ENCODE peak calls at places on chromosomes 1 and 21, in five cellular contexts. D is adrenal gland, Y is brain microvascular endothelial cell, C is keratinocyte, K is A673. U is an unnamed sample.

GRCh38 chr1:150550222-150551048 is 1.2 kb downstream of the ADAMTSL4 start:
- DNase-seq in D (no peak), Y (no peak), C (no peak), K (no peak), U (no peak)

GRCh38 chr1:179709841-179710329 is 33.2 kb upstream of the FAM163A start:
- DNase-seq in D (peak), Y (peak), C (no peak), K (peak), U (no peak)

GRCh38 chr1:235073331-235073967 is 55.2 kb downstream of the TOMM20 start:
- DNase-seq in D (no peak), Y (no peak), C (peak), K (no peak), U (peak)

GRCh38 chr1:237562247-237562823 is 328.4 kb downstream of the ZP4 start:
- DNase-seq in D (no peak), Y (peak), C (peak), K (peak), U (peak)

GRCh38 chr1:234737915-234738314 is 127.9 kb upstream of the IRF2BP2 start:
- DNase-seq in D (no peak), Y (no peak), C (no peak), K (peak), U (no peak)

GRCh38 chr1:66253330-66253921 is 280.5 kb upstream of the SGIP1 start:
- DNase-seq in D (peak), Y (peak), C (no peak), K (peak), U (no peak)

GRCh38 chr1:201346337-201346939 is 31.0 kb downstream of the TNNT2 start:
- DNase-seq in D (peak), Y (peak), C (no peak), K (peak), U (peak)

GRCh38 chr21:32887026-32887425 is 115.5 kb upstream of the PAXBP1 start:
- DNase-seq in D (no peak), Y (no peak), C (no peak), K (no peak), U (no peak)

GRCh38 chr1:228313536-228314277 is 92.9 kb downstream of the TRIM11 start:
- DNase-seq in D (no peak), Y (no peak), C (no peak), K (no peak), U (no peak)

GRCh38 chr1:230091473-230092231 is 24.6 kb downstream of the GALNT2 start:
- DNase-seq in D (no peak), Y (no peak), C (no peak), K (peak), U (no peak)

GRCh38 chr1:182768973-182769372 is 20.6 kb upstream of the NPL start:
- DNase-seq in D (no peak), Y (no peak), C (no peak), K (peak), U (no peak)

GRCh38 chr1:30778156-30778978 is 20.8 kb upstream of the LAPTM5 start:
- DNase-seq in D (peak), Y (peak), C (peak), K (peak), U (peak)

GRCh38 chr1:14964698-14965055 is 188.9 kb upstream of the TMEM51 start:
- DNase-seq in D (no peak), Y (no peak), C (no peak), K (no peak), U (no peak)

GRCh38 chr1:9321480-9321849 is 28.8 kb downstream of the SPSB1 start:
- DNase-seq in D (peak), Y (peak), C (peak), K (no peak), U (peak)

GRCh38 chr1:81699234-81699633 is 101.5 kb upstream of the ADGRL2 start:
- DNase-seq in D (no peak), Y (peak), C (no peak), K (no peak), U (peak)

GRCh38 chr1:111748618-111749337 is 6.9 kb upstream of the DDX20 start:
- DNase-seq in D (no peak), Y (no peak), C (no peak), K (no peak), U (no peak)

GRCh38 chr1:110673197-110673701 is 1.5 kb downstream of the KCNA3 start:
- DNase-seq in D (no peak), Y (no peak), C (no peak), K (no peak), U (no peak)

GRCh38 chr1:8239039-8239305 is 78.9 kb upstream of the SLC45A1 start:
- DNase-seq in D (peak), Y (peak), C (no peak), K (peak), U (peak)

GRCh38 chr1:34650090-34650489 is 104.8 kb upstream of the GJB5 start:
- DNase-seq in D (no peak), Y (no peak), C (no peak), K (no peak), U (no peak)

GRCh38 chr1:40720493-40720892 is 29.0 kb downstream of the NFYC start:
- DNase-seq in D (no peak), Y (no peak), C (no peak), K (no peak), U (no peak)

DNA sequence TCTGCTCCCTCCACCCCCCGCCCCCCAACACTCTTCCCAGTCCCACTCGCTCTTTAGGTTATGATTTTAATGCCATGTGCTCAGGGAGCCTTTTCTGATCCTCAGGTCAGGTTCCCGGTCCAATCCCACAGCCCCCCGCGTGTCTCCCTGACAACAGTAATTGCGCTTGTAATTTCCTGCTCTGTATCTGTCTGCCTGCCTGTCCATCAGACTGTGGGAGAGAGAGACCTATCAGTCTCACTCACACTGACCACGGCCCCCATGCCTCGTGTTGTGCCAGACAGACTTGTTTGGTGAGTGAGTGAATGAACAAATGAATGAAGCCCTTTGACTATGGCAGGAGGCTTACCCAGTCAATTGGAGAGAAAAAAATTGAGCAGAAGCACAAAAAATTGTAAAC is 50.8 kb upstream of the ECE1 start:
- DNase-seq in D (no peak), Y (no peak), C (no peak), K (no peak), U (no peak)
- H3K27ac ChIP-seq in D (peak), Y (no peak), C (no peak), K (no peak), U (no peak)

DNA sequence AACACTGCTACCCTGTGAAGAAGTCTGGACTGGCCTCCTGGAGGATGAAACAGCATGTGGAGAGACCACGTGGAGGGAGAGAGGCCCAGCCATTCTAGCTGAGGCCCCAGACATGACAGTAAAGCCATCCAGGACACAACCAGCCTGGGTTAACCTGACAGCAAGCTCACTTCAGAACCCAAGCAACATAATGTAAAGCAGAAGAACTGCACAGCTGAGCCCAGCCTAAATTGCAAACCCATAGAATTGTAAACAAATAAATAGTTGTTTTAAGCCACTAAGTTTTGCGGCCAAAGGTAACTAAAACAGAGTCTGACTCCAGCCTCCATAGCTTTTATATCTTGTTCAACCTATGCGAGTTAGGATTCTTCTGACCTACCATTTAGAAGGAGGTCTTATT is 97.2 kb upstream of the L1TD1 start:
- DNase-seq in D (no peak), Y (no peak), C (no peak), K (no peak), U (no peak)
- H3K27ac ChIP-seq in D (no peak), Y (no peak), C (no peak), K (no peak), U (no peak)

DNA sequence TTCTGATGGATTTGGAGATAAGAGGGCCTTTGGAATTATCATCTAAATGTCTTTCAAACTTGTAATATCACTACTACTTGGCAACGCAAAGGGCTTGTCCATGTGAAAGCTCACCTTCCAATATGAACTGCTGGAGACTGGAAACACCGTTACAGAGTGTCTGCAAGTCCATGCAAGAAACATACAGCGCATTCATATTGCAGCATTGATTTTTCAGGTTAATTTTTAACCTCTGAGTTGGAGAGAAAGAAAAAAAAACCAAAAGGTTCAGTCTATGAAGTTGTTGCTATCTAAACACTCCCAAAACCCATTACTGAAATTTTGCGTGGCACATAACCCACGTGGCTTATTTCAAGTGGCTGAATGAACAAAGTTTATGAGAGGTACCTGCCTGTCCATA is 23.8 kb downstream of the DAB1 start:
- DNase-seq in D (no peak), Y (no peak), C (no peak), K (no peak), U (no peak)
- H3K27ac ChIP-seq in D (no peak), Y (no peak), C (no peak), K (no peak), U (no peak)

GRCh38 chr1:32197074-32197473 is 3.3 kb upstream of the CCDC28B start:
- DNase-seq in D (no peak), Y (no peak), C (no peak), K (no peak), U (no peak)
- H3K27ac ChIP-seq in D (no peak), Y (no peak), C (no peak), K (no peak), U (no peak)

GRCh38 chr1:209651148-209651547 is 1.1 kb downstream of the LAMB3 start:
- DNase-seq in D (peak), Y (peak), C (peak), K (no peak), U (no peak)
- H3K27ac ChIP-seq in D (no peak), Y (peak), C (peak), K (no peak), U (peak)

GRCh38 chr1:54045487-54045886 is 7.5 kb downstream of the TMEM59 start:
- DNase-seq in D (no peak), Y (no peak), C (no peak), K (no peak), U (no peak)
- H3K27ac ChIP-seq in D (no peak), Y (no peak), C (no peak), K (no peak), U (no peak)

DNA sequence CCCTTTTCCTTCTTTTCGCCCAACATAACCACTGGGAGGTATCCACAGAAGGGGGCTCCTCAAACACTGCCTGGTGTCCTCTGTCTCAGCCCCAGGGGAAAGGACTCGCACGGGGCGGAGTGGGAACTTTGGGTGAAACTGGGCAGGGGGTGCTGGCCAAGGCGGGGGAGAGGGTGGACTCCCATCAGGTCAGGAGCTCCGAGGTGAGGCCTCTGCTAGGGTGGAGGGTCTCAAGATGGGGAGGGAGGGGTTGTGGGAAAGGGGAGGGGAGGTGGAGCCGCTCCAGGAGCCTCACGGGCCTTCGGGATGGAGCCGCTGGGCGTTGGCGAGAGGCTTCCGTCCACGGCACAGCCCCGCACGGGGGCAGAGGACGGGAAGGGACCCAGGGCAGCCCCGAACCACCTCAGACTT is 43.2 kb upstream of the POFUT2 start:
- DNase-seq in D (no peak), Y (no peak), C (no peak), K (no peak), U (no peak)
- H3K27ac ChIP-seq in D (no peak), Y (no peak), C (no peak), K (no peak), U (no peak)

GRCh38 chr21:37742532-37742931 is 173.7 kb downstream of the KCNJ6 start:
- DNase-seq in D (no peak), Y (peak), C (no peak), K (no peak), U (no peak)
- H3K27ac ChIP-seq in D (no peak), Y (no peak), C (no peak), K (no peak), U (no peak)

GRCh38 chr1:113950908-113951307 is 21.8 kb downstream of the HIPK1 start:
- DNase-seq in D (no peak), Y (no peak), C (no peak), K (no peak), U (no peak)

GRCh38 chr1:113951719-113952118 is 22.6 kb downstream of the HIPK1 start:
- DNase-seq in D (no peak), Y (no peak), C (no peak), K (no peak), U (no peak)

GRCh38 chr1:113946668-113947387 is 17.7 kb downstream of the HIPK1 start:
- DNase-seq in D (no peak), Y (peak), C (no peak), K (no peak), U (no peak)

GRCh38 chr1:113947388-113948107 is 18.4 kb downstream of the HIPK1 start:
- DNase-seq in D (no peak), Y (no peak), C (no peak), K (no peak), U (no peak)

DNA sequence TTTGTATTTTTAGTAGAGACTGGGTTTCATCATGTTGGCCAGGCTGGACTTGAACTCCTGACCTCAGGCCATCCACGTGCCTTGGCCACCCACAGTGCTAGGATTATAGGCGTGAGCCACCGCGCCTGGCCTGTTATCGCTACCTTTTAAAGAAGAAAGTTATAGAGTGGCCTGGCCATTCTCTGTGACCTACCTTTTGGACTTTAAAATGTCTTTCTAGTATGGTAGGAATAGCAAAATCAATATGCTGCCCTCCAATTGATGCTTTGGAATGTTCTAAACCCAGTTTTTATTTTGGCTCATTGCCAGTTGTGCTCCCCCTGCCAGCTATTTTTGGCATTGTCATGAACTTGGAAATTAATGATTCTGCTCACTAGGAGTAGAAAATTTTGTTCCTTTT is 19.9 kb downstream of the HIPK1 start:
- DNase-seq in D (peak), Y (no peak), C (no peak), K (peak), U (no peak)
- H3K27ac ChIP-seq in D (no peak), Y (no peak), C (no peak), K (peak), U (no peak)